ENCODE peak calls at places on chromosomes 7 and 10, in eight cellular contexts. E is CD8-positive, alpha-beta T cell; M is AG04450; D is A549; G is PC-9; I is CD4-positive, alpha-beta T cell; P is K562; F is A673. K is an unnamed sample.

GRCh38 chr7:30226593-30227268 is 57.7 kb upstream of the ZNRF2 start:
- DNase-seq in E (no peak), M (no peak), D (peak), G (peak), I (no peak), P (no peak), F (peak), K (peak)

GRCh38 chr10:80046629-80047441 is 31.6 kb upstream of the TMEM254 start:
- DNase-seq in E (peak), M (peak), D (peak), G (peak), I (peak), P (peak), F (peak), K (peak)

GRCh38 chr7:7770228-7770627 is 51.8 kb upstream of the RPA3 start:
- DNase-seq in E (no peak), M (no peak), D (no peak), G (no peak), I (no peak), P (no peak), F (no peak), K (no peak)

GRCh38 chr10:117562220-117562619 is 19.7 kb downstream of the EMX2 start:
- DNase-seq in E (no peak), M (no peak), D (no peak), G (no peak), I (no peak), P (no peak), F (no peak), K (no peak)

GRCh38 chr10:119028900-119029612 is 458 bp upstream of the NANOS1 start:
- DNase-seq in E (peak), M (peak), D (peak), G (peak), I (peak), P (peak), F (peak), K (peak)

GRCh38 chr7:21318190-21318915 is 109.5 kb upstream of the SP4 start:
- DNase-seq in E (no peak), M (no peak), D (no peak), G (no peak), I (no peak), P (no peak), F (peak), K (peak)

GRCh38 chr7:391411-391951 is 101.5 kb downstream of the FOXL3 start:
- DNase-seq in E (no peak), M (no peak), D (no peak), G (no peak), I (no peak), P (no peak), F (no peak), K (peak)

GRCh38 chr10:6694447-6695155 is 114.5 kb upstream of the PRKCQ start:
- DNase-seq in E (no peak), M (no peak), D (no peak), G (no peak), I (no peak), P (no peak), F (peak), K (peak)

GRCh38 chr7:149713731-149714068 is 59.7 kb downstream of the ZNF467 start:
- DNase-seq in E (no peak), M (no peak), D (no peak), G (no peak), I (no peak), P (no peak), F (no peak), K (no peak)

GRCh38 chr10:124708922-124709520 is 35.2 kb downstream of the FAM53B start:
- DNase-seq in E (no peak), M (no peak), D (no peak), G (no peak), I (no peak), P (no peak), F (peak), K (no peak)

GRCh38 chr10:9296206-9296605 is 1241.7 kb downstream of the GATA3 start:
- DNase-seq in E (no peak), M (no peak), D (no peak), G (no peak), I (no peak), P (no peak), F (no peak), K (no peak)

GRCh38 chr10:102564209-102564834 is 60.5 kb downstream of the SUFU start:
- DNase-seq in E (no peak), M (no peak), D (no peak), G (no peak), I (no peak), P (no peak), F (no peak), K (no peak)

GRCh38 chr7:30596043-30596641 is 1.5 kb downstream of the GARS1 start:
- DNase-seq in E (no peak), M (no peak), D (peak), G (peak), I (no peak), P (no peak), F (peak), K (peak)

GRCh38 chr10:119770928-119771327 is 45.1 kb downstream of the INPP5F start:
- DNase-seq in E (no peak), M (no peak), D (no peak), G (no peak), I (no peak), P (no peak), F (no peak), K (no peak)

DNA sequence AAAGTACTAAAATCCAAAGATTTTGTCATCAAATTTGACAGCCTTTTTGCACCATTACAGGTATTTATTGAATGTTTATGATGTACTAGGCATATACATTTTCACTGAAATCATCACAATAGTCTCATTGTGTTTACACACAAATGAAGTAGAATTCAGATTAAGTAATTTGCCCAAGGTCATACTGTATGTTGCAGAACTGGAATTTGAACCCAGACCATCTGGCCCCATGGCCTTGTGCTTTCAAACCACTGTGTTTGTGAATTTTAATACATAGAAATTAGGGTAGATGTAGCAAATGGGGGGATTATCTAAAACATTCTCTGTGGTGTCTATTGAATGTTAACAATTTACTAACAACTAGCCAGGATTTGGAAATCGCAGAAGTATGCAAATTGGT is 94.8 kb downstream of the POLL start:
- DNase-seq in E (no peak), M (no peak), D (no peak), G (no peak), I (no peak), P (no peak), F (no peak), K (no peak)
- TF ChIP-seq CTCF in E (no peak), M (no peak), D (no peak), G (no peak), I (no peak), P (no peak), F (no peak), K (no peak)

GRCh38 chr7:142718314-142718713 is 31.0 kb upstream of the PRSS1 start:
- DNase-seq in E (no peak), M (no peak), D (no peak), G (no peak), I (no peak), P (no peak), F (no peak), K (no peak)
- H3K27ac ChIP-seq in E (no peak), M (no peak), D (no peak), G (no peak), I (no peak), P (no peak), F (no peak), K (no peak)

GRCh38 chr10:74150151-74151056 is at the start of gene AP3M1:
- DNase-seq in E (peak), M (no peak), D (peak), G (peak), I (peak), P (peak), F (no peak), K (peak)

GRCh38 chr10:74153676-74154075 is 2.7 kb downstream of the ADK start:
- DNase-seq in E (no peak), M (no peak), D (no peak), G (no peak), I (no peak), P (no peak), F (no peak), K (no peak)

GRCh38 chr10:74153123-74153522 is 2.1 kb downstream of the ADK start:
- DNase-seq in E (no peak), M (no peak), D (peak), G (peak), I (no peak), P (peak), F (peak), K (peak)

GRCh38 chr10:74151879-74152722 is 1.1 kb downstream of the ADK start:
- DNase-seq in E (no peak), M (no peak), D (no peak), G (no peak), I (no peak), P (no peak), F (no peak), K (no peak)

DNA sequence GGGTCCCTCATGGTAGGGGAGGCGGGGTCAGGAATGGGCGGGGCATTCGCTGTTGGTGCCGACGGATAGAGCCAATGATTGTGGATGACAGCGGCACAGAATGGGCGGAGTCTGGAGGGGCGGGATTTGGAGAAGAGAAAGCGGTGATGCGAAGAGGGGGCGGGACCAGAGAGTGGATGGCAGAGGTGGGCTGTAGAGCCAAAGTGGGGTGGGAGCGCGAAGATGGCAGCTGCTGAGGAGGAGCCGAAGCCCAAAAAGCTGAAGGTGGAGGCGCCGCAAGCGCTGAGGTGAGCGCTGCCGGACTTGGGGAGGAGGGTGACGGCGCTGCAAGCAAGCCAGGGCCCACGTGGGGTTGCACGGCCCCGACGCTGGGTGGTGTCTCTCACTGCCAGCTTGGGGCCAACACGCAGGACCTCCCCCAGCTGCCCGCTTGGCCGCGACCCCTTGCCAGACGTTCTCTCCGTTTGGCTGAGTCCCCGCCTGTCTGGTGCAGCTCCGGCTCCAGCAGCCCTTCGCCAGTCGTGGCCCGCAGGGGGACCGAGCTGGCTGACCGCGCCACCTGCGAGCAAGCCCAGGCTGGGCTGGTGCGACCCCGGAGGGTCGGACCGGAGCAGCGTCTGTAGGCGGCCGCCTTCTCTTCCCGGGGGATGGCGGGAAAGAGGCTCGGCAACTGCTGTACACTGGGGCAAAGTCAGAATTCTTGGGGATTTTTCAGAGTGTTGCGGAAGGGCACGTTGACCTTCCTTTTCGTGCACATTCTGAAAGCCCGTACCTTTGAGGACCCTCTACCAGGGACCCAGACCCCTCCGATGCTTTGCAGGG is at the start of gene ADK:
- DNase-seq in E (peak), M (peak), D (peak), G (peak), I (peak), P (peak), F (peak), K (peak)
- TF ChIP-seq CTCF in E (peak), M (peak), D (no peak), G (peak), I (peak), P (peak), F (peak), K (peak)

GRCh38 chr10:99917963-99918825 is 91.6 kb downstream of the DNMBP start:
- DNase-seq in E (no peak), M (no peak), D (no peak), G (no peak), I (no peak), P (no peak), F (peak), K (no peak)
- H3K27ac ChIP-seq in E (no peak), M (peak), D (peak), G (peak), I (no peak), P (no peak), F (peak), K (peak)

DNA sequence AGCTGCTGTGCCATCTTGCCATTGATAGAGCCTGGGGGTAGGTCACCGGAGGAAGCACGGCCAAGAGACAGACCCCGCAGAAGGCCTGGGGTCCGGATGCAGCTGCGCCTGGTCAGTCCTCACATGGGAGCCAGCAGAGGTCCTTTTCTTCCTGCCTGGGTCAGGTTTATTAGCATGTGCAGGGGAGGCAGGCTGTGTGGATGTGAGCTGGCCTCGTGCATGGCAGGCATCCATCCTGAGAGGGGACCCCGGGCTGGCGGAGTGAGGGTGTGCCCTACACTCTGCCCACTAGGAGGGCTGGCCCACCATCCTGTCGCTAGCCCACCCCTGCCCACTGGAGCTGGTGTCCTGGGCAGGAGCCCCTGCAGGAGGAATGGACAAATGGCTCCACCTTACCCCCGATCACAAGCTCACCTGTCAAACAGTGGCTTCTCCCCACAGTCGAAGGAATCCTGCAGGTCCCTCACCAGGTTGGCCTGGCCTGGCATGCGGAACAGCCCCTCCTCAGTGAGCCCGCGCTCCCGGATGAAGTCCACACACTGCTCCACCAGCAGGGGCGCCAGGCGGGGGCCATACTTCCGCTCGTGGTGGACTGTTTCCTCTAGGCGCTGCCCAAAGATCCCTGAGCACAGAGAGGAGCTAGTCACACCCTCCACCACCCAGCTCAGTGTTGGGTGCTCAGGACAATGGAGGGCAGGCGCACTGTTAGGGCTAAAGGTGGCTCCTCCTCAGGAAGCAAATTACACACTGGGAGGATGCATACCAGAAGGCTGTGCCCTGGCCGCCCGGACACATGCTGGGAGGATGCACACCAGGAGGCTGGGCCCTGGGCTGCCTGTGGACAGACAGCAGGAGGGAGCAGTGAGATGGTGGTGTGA is 145.4 kb downstream of the ARHGAP22 start:
- DNase-seq in E (no peak), M (no peak), D (no peak), G (no peak), I (peak), P (peak), F (no peak), K (no peak)
- TF ChIP-seq CTCF in E (no peak), M (no peak), D (no peak), G (no peak), I (no peak), P (peak), F (no peak), K (no peak)

DNA sequence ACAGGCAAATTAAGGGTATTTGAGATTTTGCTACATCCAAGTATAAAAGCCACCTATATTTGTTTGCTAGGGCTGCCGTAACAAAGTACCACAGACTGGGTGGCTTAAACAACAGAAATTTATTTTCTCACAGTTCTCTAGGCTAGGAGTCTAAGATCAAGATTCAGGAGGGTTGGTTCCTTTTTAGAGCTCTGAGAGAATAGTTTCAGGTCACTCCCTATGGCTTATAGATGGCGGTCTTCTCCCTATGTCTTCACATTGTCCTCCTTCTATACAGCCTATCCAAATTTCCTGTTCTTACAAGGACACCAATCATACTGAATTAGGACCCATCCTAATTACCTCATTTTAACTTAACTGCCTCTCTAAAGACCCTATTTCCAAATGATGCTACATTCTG is 11.2 kb downstream of the HYCC1 start:
- DNase-seq in E (no peak), M (no peak), D (no peak), G (no peak), I (no peak), P (no peak), F (no peak), K (no peak)
- H3K27ac ChIP-seq in E (no peak), M (no peak), D (no peak), G (no peak), I (no peak), P (no peak), F (no peak), K (no peak)

GRCh38 chr10:95907454-95908253 is at the start of gene CC2D2B:
- DNase-seq in E (peak), M (peak), D (peak), G (peak), I (peak), P (peak), F (peak), K (peak)
- TF ChIP-seq CTCF in E (no peak), M (peak), D (peak), G (no peak), I (no peak), P (peak), F (no peak), K (peak)

DNA sequence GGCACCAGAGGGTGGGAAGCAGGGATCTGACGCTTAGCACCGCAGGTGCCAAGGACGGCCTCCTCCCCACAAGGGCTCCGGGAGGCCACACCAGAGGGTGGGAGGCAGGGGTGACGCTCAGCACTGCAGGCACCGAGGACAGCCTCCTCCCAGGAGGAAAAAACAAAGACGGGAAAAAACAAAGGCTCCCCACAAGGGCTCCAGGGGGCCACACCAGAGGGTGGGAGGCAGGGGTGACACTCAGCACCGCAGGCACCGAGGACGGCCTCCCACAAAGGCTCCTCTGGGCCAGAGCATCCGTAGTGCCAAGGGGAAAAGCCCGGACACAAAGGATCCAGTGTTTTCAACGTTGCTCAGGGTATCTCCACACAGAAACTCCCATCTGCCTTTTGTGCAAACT is 25.6 kb downstream of the DIP2C start:
- DNase-seq in E (no peak), M (no peak), D (no peak), G (no peak), I (no peak), P (no peak), F (no peak), K (no peak)
- H3K27ac ChIP-seq in E (no peak), M (no peak), D (no peak), G (no peak), I (no peak), P (no peak), F (no peak), K (no peak)